ENCODE peak calls at places on chromosomes 2 and 18, in nine cellular contexts. One of them, this sample, is unnamed.

GRCh38 chr2:15672961-15673918 is 81.6 kb downstream of the DDX1 start:
- DNase-seq in AG09309: no peak
- DNase-seq in spleen: no peak
- DNase-seq in A549: no peak
- DNase-seq in fibroblast of mammary gland: no peak
- DNase-seq in heart right ventricle: no peak
- DNase-seq in kidney: no peak
- DNase-seq in astrocyte of the spinal cord: no peak
- DNase-seq in fibroblast of pulmonary artery: no peak
- DNase-seq in this sample: no peak

GRCh38 chr2:79040967-79041582 is 15.6 kb downstream of the REG3G start:
- DNase-seq in fibroblast of mammary gland: peak
- DNase-seq in heart right ventricle: no peak
- DNase-seq in A549: peak
- DNase-seq in astrocyte of the spinal cord: no peak
- DNase-seq in AG09309: no peak
- DNase-seq in spleen: no peak
- DNase-seq in kidney: no peak
- DNase-seq in fibroblast of pulmonary artery: no peak
- DNase-seq in this sample: no peak

GRCh38 chr18:50195689-50196088 is 742 bp upstream of the MYO5B start:
- DNase-seq in fibroblast of mammary gland: no peak
- DNase-seq in AG09309: no peak
- DNase-seq in spleen: no peak
- DNase-seq in kidney: no peak
- DNase-seq in astrocyte of the spinal cord: no peak
- DNase-seq in A549: no peak
- DNase-seq in heart right ventricle: no peak
- DNase-seq in fibroblast of pulmonary artery: no peak
- DNase-seq in this sample: no peak

GRCh38 chr18:58496231-58496630 is 132.7 kb downstream of the ALPK2 start:
- DNase-seq in heart right ventricle: no peak
- DNase-seq in fibroblast of pulmonary artery: no peak
- DNase-seq in A549: no peak
- DNase-seq in AG09309: peak
- DNase-seq in spleen: no peak
- DNase-seq in astrocyte of the spinal cord: peak
- DNase-seq in kidney: no peak
- DNase-seq in fibroblast of mammary gland: peak
- DNase-seq in this sample: peak

GRCh38 chr18:69580107-69580506 is 179.4 kb downstream of the DOK6 start:
- DNase-seq in fibroblast of mammary gland: no peak
- DNase-seq in AG09309: no peak
- DNase-seq in kidney: no peak
- DNase-seq in astrocyte of the spinal cord: no peak
- DNase-seq in spleen: no peak
- DNase-seq in A549: peak
- DNase-seq in fibroblast of pulmonary artery: peak
- DNase-seq in heart right ventricle: no peak
- DNase-seq in this sample: peak

GRCh38 chr18:59681521-59682004 is 15.7 kb downstream of the CCBE1 start:
- DNase-seq in kidney: no peak
- DNase-seq in A549: no peak
- DNase-seq in heart right ventricle: no peak
- DNase-seq in fibroblast of mammary gland: no peak
- DNase-seq in astrocyte of the spinal cord: no peak
- DNase-seq in spleen: no peak
- DNase-seq in fibroblast of pulmonary artery: no peak
- DNase-seq in AG09309: no peak
- DNase-seq in this sample: no peak

GRCh38 chr2:33265584-33266338 is 210.7 kb upstream of the RASGRP3 start:
- DNase-seq in heart right ventricle: no peak
- DNase-seq in fibroblast of pulmonary artery: no peak
- DNase-seq in kidney: no peak
- DNase-seq in astrocyte of the spinal cord: no peak
- DNase-seq in spleen: no peak
- DNase-seq in A549: peak
- DNase-seq in fibroblast of mammary gland: no peak
- DNase-seq in AG09309: no peak
- DNase-seq in this sample: no peak

GRCh38 chr2:126849991-126850535 is 48.6 kb upstream of the TEX51 start:
- DNase-seq in fibroblast of pulmonary artery: no peak
- DNase-seq in fibroblast of mammary gland: no peak
- DNase-seq in astrocyte of the spinal cord: no peak
- DNase-seq in spleen: peak
- DNase-seq in kidney: no peak
- DNase-seq in AG09309: no peak
- DNase-seq in heart right ventricle: no peak
- DNase-seq in A549: no peak
- DNase-seq in this sample: no peak

GRCh38 chr2:73037947-73038585 is 33.4 kb downstream of the SFXN5 start:
- DNase-seq in heart right ventricle: no peak
- DNase-seq in spleen: no peak
- DNase-seq in astrocyte of the spinal cord: no peak
- DNase-seq in kidney: no peak
- DNase-seq in A549: no peak
- DNase-seq in fibroblast of pulmonary artery: no peak
- DNase-seq in fibroblast of mammary gland: no peak
- DNase-seq in AG09309: no peak
- DNase-seq in this sample: no peak

GRCh38 chr18:63207825-63208224 is 111.7 kb downstream of the BCL2 start:
- DNase-seq in spleen: no peak
- DNase-seq in fibroblast of mammary gland: no peak
- DNase-seq in A549: no peak
- DNase-seq in fibroblast of pulmonary artery: no peak
- DNase-seq in astrocyte of the spinal cord: no peak
- DNase-seq in AG09309: no peak
- DNase-seq in kidney: no peak
- DNase-seq in heart right ventricle: no peak
- DNase-seq in this sample: no peak

GRCh38 chr2:144995482-144995881 is 475.6 kb upstream of the ZEB2 start:
- DNase-seq in spleen: no peak
- DNase-seq in A549: no peak
- DNase-seq in fibroblast of pulmonary artery: peak
- DNase-seq in astrocyte of the spinal cord: no peak
- DNase-seq in heart right ventricle: no peak
- DNase-seq in fibroblast of mammary gland: peak
- DNase-seq in kidney: no peak
- DNase-seq in AG09309: peak
- DNase-seq in this sample: peak

DNA sequence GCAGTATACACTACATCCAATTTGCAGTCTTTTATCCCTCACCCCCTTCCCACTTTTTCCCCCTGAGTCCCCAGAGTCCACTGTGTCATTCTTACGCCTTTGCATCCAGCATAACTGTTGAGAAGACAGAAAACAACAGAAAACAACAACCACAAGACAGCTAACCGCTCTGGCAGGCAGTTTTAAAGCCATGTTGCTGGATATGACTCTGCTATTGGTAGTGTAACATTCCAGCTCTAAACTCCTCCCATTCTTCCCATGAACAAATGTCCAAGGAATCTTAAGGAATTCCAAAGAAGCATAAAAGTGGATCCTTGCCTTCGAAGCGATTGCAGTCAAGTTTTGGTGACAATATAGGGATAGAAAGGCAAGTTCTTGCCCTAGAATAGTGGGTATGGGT is 599.1 kb downstream of the NYAP2 start:
- DNase-seq in fibroblast of mammary gland: peak
- DNase-seq in fibroblast of pulmonary artery: peak
- DNase-seq in kidney: no peak
- DNase-seq in A549: no peak
- DNase-seq in AG09309: no peak
- DNase-seq in heart right ventricle: no peak
- DNase-seq in astrocyte of the spinal cord: peak
- DNase-seq in spleen: no peak
- DNase-seq in this sample: peak
- TF ChIP-seq CTCF in fibroblast of mammary gland: no peak
- TF ChIP-seq CTCF in fibroblast of pulmonary artery: no peak
- TF ChIP-seq CTCF in kidney: no peak
- TF ChIP-seq CTCF in A549: no peak
- TF ChIP-seq CTCF in AG09309: no peak
- TF ChIP-seq CTCF in heart right ventricle: no peak
- TF ChIP-seq CTCF in astrocyte of the spinal cord: no peak
- TF ChIP-seq CTCF in spleen: no peak
- TF ChIP-seq CTCF in this sample: no peak

GRCh38 chr2:112019510-112019909 is 35.6 kb upstream of the TMEM87B start:
- DNase-seq in kidney: no peak
- DNase-seq in astrocyte of the spinal cord: no peak
- DNase-seq in fibroblast of pulmonary artery: no peak
- DNase-seq in heart right ventricle: no peak
- DNase-seq in AG09309: no peak
- DNase-seq in fibroblast of mammary gland: no peak
- DNase-seq in spleen: no peak
- DNase-seq in A549: no peak
- DNase-seq in this sample: no peak
- H3K4me3 ChIP-seq in kidney: no peak
- H3K4me3 ChIP-seq in astrocyte of the spinal cord: no peak
- H3K4me3 ChIP-seq in fibroblast of pulmonary artery: no peak
- H3K4me3 ChIP-seq in heart right ventricle: no peak
- H3K4me3 ChIP-seq in AG09309: no peak
- H3K4me3 ChIP-seq in fibroblast of mammary gland: no peak
- H3K4me3 ChIP-seq in spleen: no peak
- H3K4me3 ChIP-seq in A549: no peak
- H3K4me3 ChIP-seq in this sample: no peak

GRCh38 chr2:26998323-26998722 is 27.9 kb downstream of the MAPRE3 start:
- DNase-seq in spleen: no peak
- DNase-seq in heart right ventricle: no peak
- DNase-seq in A549: no peak
- DNase-seq in astrocyte of the spinal cord: no peak
- DNase-seq in AG09309: no peak
- DNase-seq in fibroblast of mammary gland: no peak
- DNase-seq in kidney: no peak
- DNase-seq in fibroblast of pulmonary artery: no peak
- DNase-seq in this sample: no peak
- TF ChIP-seq CTCF in spleen: no peak
- TF ChIP-seq CTCF in heart right ventricle: no peak
- TF ChIP-seq CTCF in A549: no peak
- TF ChIP-seq CTCF in astrocyte of the spinal cord: no peak
- TF ChIP-seq CTCF in AG09309: no peak
- TF ChIP-seq CTCF in fibroblast of mammary gland: no peak
- TF ChIP-seq CTCF in kidney: no peak
- TF ChIP-seq CTCF in fibroblast of pulmonary artery: no peak
- TF ChIP-seq CTCF in this sample: no peak

GRCh38 chr2:70790079-70790963 is at the start of gene FIGLA:
- DNase-seq in AG09309: no peak
- DNase-seq in kidney: peak
- DNase-seq in A549: no peak
- DNase-seq in fibroblast of mammary gland: no peak
- DNase-seq in spleen: no peak
- DNase-seq in fibroblast of pulmonary artery: no peak
- DNase-seq in heart right ventricle: no peak
- DNase-seq in astrocyte of the spinal cord: no peak
- DNase-seq in this sample: no peak
- H3K4me3 ChIP-seq in AG09309: no peak
- H3K4me3 ChIP-seq in kidney: peak
- H3K4me3 ChIP-seq in A549: peak
- H3K4me3 ChIP-seq in fibroblast of mammary gland: no peak
- H3K4me3 ChIP-seq in spleen: peak
- H3K4me3 ChIP-seq in fibroblast of pulmonary artery: no peak
- H3K4me3 ChIP-seq in heart right ventricle: peak
- H3K4me3 ChIP-seq in astrocyte of the spinal cord: no peak
- H3K4me3 ChIP-seq in this sample: no peak

GRCh38 chr2:177264539-177265385 is at the start of gene NFE2L2:
- DNase-seq in A549: peak
- DNase-seq in kidney: peak
- DNase-seq in heart right ventricle: peak
- DNase-seq in spleen: peak
- DNase-seq in fibroblast of mammary gland: peak
- DNase-seq in astrocyte of the spinal cord: peak
- DNase-seq in fibroblast of pulmonary artery: peak
- DNase-seq in AG09309: no peak
- DNase-seq in this sample: peak

GRCh38 chr2:177265834-177266817 is 1.6 kb upstream of the NFE2L2 start:
- DNase-seq in astrocyte of the spinal cord: peak
- DNase-seq in heart right ventricle: no peak
- DNase-seq in kidney: no peak
- DNase-seq in AG09309: no peak
- DNase-seq in fibroblast of mammary gland: no peak
- DNase-seq in spleen: no peak
- DNase-seq in A549: peak
- DNase-seq in fibroblast of pulmonary artery: peak
- DNase-seq in this sample: peak

GRCh38 chr2:177264209-177264538 is 353 bp downstream of the NFE2L2 start:
- DNase-seq in AG09309: no peak
- DNase-seq in fibroblast of mammary gland: peak
- DNase-seq in astrocyte of the spinal cord: no peak
- DNase-seq in spleen: peak
- DNase-seq in fibroblast of pulmonary artery: no peak
- DNase-seq in heart right ventricle: no peak
- DNase-seq in A549: peak
- DNase-seq in kidney: no peak
- DNase-seq in this sample: no peak

GRCh38 chr2:177263451-177264208 is 897 bp downstream of the NFE2L2 start:
- DNase-seq in AG09309: peak
- DNase-seq in fibroblast of pulmonary artery: peak
- DNase-seq in fibroblast of mammary gland: peak
- DNase-seq in astrocyte of the spinal cord: peak
- DNase-seq in heart right ventricle: peak
- DNase-seq in A549: peak
- DNase-seq in spleen: peak
- DNase-seq in kidney: peak
- DNase-seq in this sample: peak

DNA sequence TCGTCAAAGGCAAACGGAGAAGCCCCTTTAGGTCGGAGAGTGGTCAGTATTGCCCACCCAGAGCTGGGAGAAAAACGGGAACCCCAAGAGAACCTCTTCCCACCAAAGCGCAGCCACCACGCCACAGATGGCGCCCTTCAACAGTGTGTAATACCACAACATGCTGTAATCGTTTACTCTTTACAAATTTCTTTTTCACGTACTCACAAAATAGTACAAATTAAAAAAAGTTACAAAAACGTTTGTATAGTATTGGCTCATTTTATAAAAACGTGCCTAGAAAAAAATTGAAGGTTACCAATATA is 811 bp upstream of the NFE2L2 start:
- DNase-seq in spleen: no peak
- DNase-seq in heart right ventricle: peak
- DNase-seq in fibroblast of mammary gland: peak
- DNase-seq in kidney: no peak
- DNase-seq in AG09309: no peak
- DNase-seq in astrocyte of the spinal cord: peak
- DNase-seq in fibroblast of pulmonary artery: no peak
- DNase-seq in A549: no peak
- DNase-seq in this sample: no peak
- TF ChIP-seq CTCF in spleen: no peak
- TF ChIP-seq CTCF in heart right ventricle: peak
- TF ChIP-seq CTCF in fibroblast of mammary gland: peak
- TF ChIP-seq CTCF in kidney: peak
- TF ChIP-seq CTCF in AG09309: peak
- TF ChIP-seq CTCF in astrocyte of the spinal cord: peak
- TF ChIP-seq CTCF in fibroblast of pulmonary artery: peak
- TF ChIP-seq CTCF in A549: peak
- TF ChIP-seq CTCF in this sample: peak

This sample was measured in cardiac fibroblast.